ENCODE peak calls at places on chromosome 20, in four cellular contexts. One of them, this sample, is unnamed.

GRCh38 chr20:19407731-19408130 is 195.3 kb downstream of the SLC24A3 start:
- DNase-seq in activated CD8-positive, alpha-beta memory T cell treated with anti-CD3 and anti-CD28 coated beads for 1 hour: no peak
- DNase-seq in pancreas: no peak
- DNase-seq in MG63: no peak
- DNase-seq in this sample: peak

GRCh38 chr20:24254480-24254879 is 214.9 kb upstream of the SYNDIG1 start:
- DNase-seq in pancreas: no peak
- DNase-seq in MG63: no peak
- DNase-seq in activated CD8-positive, alpha-beta memory T cell treated with anti-CD3 and anti-CD28 coated beads for 1 hour: no peak
- DNase-seq in this sample: no peak

GRCh38 chr20:33789109-33789857 is 21.9 kb upstream of the CHMP4B start:
- DNase-seq in activated CD8-positive, alpha-beta memory T cell treated with anti-CD3 and anti-CD28 coated beads for 1 hour: no peak
- DNase-seq in MG63: peak
- DNase-seq in pancreas: peak
- DNase-seq in this sample: peak

GRCh38 chr20:47286681-47287080 is 69.8 kb downstream of the ZMYND8 start:
- DNase-seq in MG63: no peak
- DNase-seq in activated CD8-positive, alpha-beta memory T cell treated with anti-CD3 and anti-CD28 coated beads for 1 hour: no peak
- DNase-seq in pancreas: no peak
- DNase-seq in this sample: no peak

GRCh38 chr20:37007898-37008649 is 56.6 kb upstream of the SAMHD1 start:
- DNase-seq in activated CD8-positive, alpha-beta memory T cell treated with anti-CD3 and anti-CD28 coated beads for 1 hour: no peak
- DNase-seq in MG63: no peak
- DNase-seq in pancreas: no peak
- DNase-seq in this sample: peak

GRCh38 chr20:48257833-48258232 is 472.6 kb upstream of the SULF2 start:
- DNase-seq in MG63: no peak
- DNase-seq in pancreas: no peak
- DNase-seq in activated CD8-positive, alpha-beta memory T cell treated with anti-CD3 and anti-CD28 coated beads for 1 hour: no peak
- DNase-seq in this sample: no peak

GRCh38 chr20:38242848-38243449 is 17.6 kb downstream of the KIAA1755 start:
- DNase-seq in pancreas: no peak
- DNase-seq in activated CD8-positive, alpha-beta memory T cell treated with anti-CD3 and anti-CD28 coated beads for 1 hour: no peak
- DNase-seq in MG63: no peak
- DNase-seq in this sample: no peak

GRCh38 chr20:1437222-1437904 is 29.3 kb downstream of the NSFL1C start:
- DNase-seq in pancreas: peak
- DNase-seq in MG63: peak
- DNase-seq in activated CD8-positive, alpha-beta memory T cell treated with anti-CD3 and anti-CD28 coated beads for 1 hour: peak
- DNase-seq in this sample: peak

GRCh38 chr20:1169224-1169623 is 15.6 kb downstream of the TMEM74B start:
- DNase-seq in pancreas: no peak
- DNase-seq in activated CD8-positive, alpha-beta memory T cell treated with anti-CD3 and anti-CD28 coated beads for 1 hour: no peak
- DNase-seq in MG63: no peak
- DNase-seq in this sample: no peak

GRCh38 chr20:36344517-36345132 is 38.5 kb downstream of the DLGAP4 start:
- DNase-seq in pancreas: peak
- DNase-seq in activated CD8-positive, alpha-beta memory T cell treated with anti-CD3 and anti-CD28 coated beads for 1 hour: no peak
- DNase-seq in MG63: peak
- DNase-seq in this sample: peak

GRCh38 chr20:62597416-62598115 is 44.7 kb upstream of the SLCO4A1 start:
- DNase-seq in activated CD8-positive, alpha-beta memory T cell treated with anti-CD3 and anti-CD28 coated beads for 1 hour: no peak
- DNase-seq in MG63: no peak
- DNase-seq in pancreas: no peak
- DNase-seq in this sample: no peak

GRCh38 chr20:12237772-12238171 is 320.1 kb downstream of the BTBD3 start:
- DNase-seq in pancreas: no peak
- DNase-seq in MG63: peak
- DNase-seq in activated CD8-positive, alpha-beta memory T cell treated with anti-CD3 and anti-CD28 coated beads for 1 hour: no peak
- DNase-seq in this sample: no peak

GRCh38 chr20:20892328-20892727 is 179.9 kb upstream of the RALGAPA2 start:
- DNase-seq in activated CD8-positive, alpha-beta memory T cell treated with anti-CD3 and anti-CD28 coated beads for 1 hour: no peak
- DNase-seq in MG63: no peak
- DNase-seq in pancreas: no peak
- DNase-seq in this sample: no peak

GRCh38 chr20:45964024-45964423 is 8.0 kb downstream of the ZNF335 start:
- DNase-seq in activated CD8-positive, alpha-beta memory T cell treated with anti-CD3 and anti-CD28 coated beads for 1 hour: no peak
- DNase-seq in MG63: no peak
- DNase-seq in pancreas: no peak
- DNase-seq in this sample: no peak

GRCh38 chr20:53142225-53142624 is 170.1 kb downstream of the TSHZ2 start:
- DNase-seq in MG63: no peak
- DNase-seq in pancreas: no peak
- DNase-seq in activated CD8-positive, alpha-beta memory T cell treated with anti-CD3 and anti-CD28 coated beads for 1 hour: no peak
- DNase-seq in this sample: peak

GRCh38 chr20:37886851-37887297 is 16.1 kb upstream of the VSTM2L start:
- DNase-seq in MG63: peak
- DNase-seq in activated CD8-positive, alpha-beta memory T cell treated with anti-CD3 and anti-CD28 coated beads for 1 hour: no peak
- DNase-seq in pancreas: no peak
- DNase-seq in this sample: no peak

GRCh38 chr20:7959484-7959883 is 19.2 kb upstream of the HAO1 start:
- DNase-seq in MG63: no peak
- DNase-seq in activated CD8-positive, alpha-beta memory T cell treated with anti-CD3 and anti-CD28 coated beads for 1 hour: no peak
- DNase-seq in pancreas: no peak
- DNase-seq in this sample: no peak

GRCh38 chr20:311603-312002 is 13.7 kb upstream of the SOX12 start:
- DNase-seq in MG63: no peak
- DNase-seq in pancreas: no peak
- DNase-seq in activated CD8-positive, alpha-beta memory T cell treated with anti-CD3 and anti-CD28 coated beads for 1 hour: no peak
- DNase-seq in this sample: no peak

GRCh38 chr20:4555188-4555893 is 166.4 kb upstream of the PRND start:
- DNase-seq in activated CD8-positive, alpha-beta memory T cell treated with anti-CD3 and anti-CD28 coated beads for 1 hour: no peak
- DNase-seq in MG63: peak
- DNase-seq in pancreas: no peak
- DNase-seq in this sample: no peak

GRCh38 chr20:52379723-52380336 is 188.3 kb upstream of the ZFP64 start:
- DNase-seq in activated CD8-positive, alpha-beta memory T cell treated with anti-CD3 and anti-CD28 coated beads for 1 hour: peak
- DNase-seq in pancreas: peak
- DNase-seq in MG63: peak
- DNase-seq in this sample: no peak

GRCh38 chr20:3800256-3800877 is 4.3 kb downstream of the CDC25B start:
- DNase-seq in pancreas: no peak
- DNase-seq in activated CD8-positive, alpha-beta memory T cell treated with anti-CD3 and anti-CD28 coated beads for 1 hour: no peak
- DNase-seq in MG63: no peak
- DNase-seq in this sample: no peak

GRCh38 chr20:62208805-62209755 is 11.0 kb downstream of the HRH3 start:
- DNase-seq in activated CD8-positive, alpha-beta memory T cell treated with anti-CD3 and anti-CD28 coated beads for 1 hour: no peak
- DNase-seq in MG63: peak
- DNase-seq in pancreas: peak
- DNase-seq in this sample: no peak

GRCh38 chr20:33693741-33694645 is 7.8 kb upstream of the E2F1 start:
- DNase-seq in pancreas: no peak
- DNase-seq in activated CD8-positive, alpha-beta memory T cell treated with anti-CD3 and anti-CD28 coated beads for 1 hour: no peak
- DNase-seq in MG63: peak
- DNase-seq in this sample: no peak

GRCh38 chr20:62339647-62340062 is 27.5 kb downstream of the LAMA5 start:
- DNase-seq in pancreas: no peak
- DNase-seq in MG63: no peak
- DNase-seq in activated CD8-positive, alpha-beta memory T cell treated with anti-CD3 and anti-CD28 coated beads for 1 hour: no peak
- DNase-seq in this sample: no peak

GRCh38 chr20:63542696-63543095 is 4.9 kb downstream of the SRMS start:
- DNase-seq in activated CD8-positive, alpha-beta memory T cell treated with anti-CD3 and anti-CD28 coated beads for 1 hour: no peak
- DNase-seq in MG63: no peak
- DNase-seq in pancreas: no peak
- DNase-seq in this sample: no peak

GRCh38 chr20:40524071-40524470 is 165.0 kb downstream of the MAFB start:
- DNase-seq in MG63: no peak
- DNase-seq in pancreas: no peak
- DNase-seq in activated CD8-positive, alpha-beta memory T cell treated with anti-CD3 and anti-CD28 coated beads for 1 hour: no peak
- DNase-seq in this sample: no peak

GRCh38 chr20:44785768-44786167 is 24.6 kb downstream of the RIMS4 start:
- DNase-seq in activated CD8-positive, alpha-beta memory T cell treated with anti-CD3 and anti-CD28 coated beads for 1 hour: no peak
- DNase-seq in MG63: peak
- DNase-seq in pancreas: no peak
- DNase-seq in this sample: peak

GRCh38 chr20:24166127-24166389 is 177.5 kb upstream of the GGTLC1 start:
- DNase-seq in activated CD8-positive, alpha-beta memory T cell treated with anti-CD3 and anti-CD28 coated beads for 1 hour: no peak
- DNase-seq in pancreas: no peak
- DNase-seq in MG63: no peak
- DNase-seq in this sample: no peak

GRCh38 chr20:4412216-4412615 is 309.5 kb upstream of the PRND start:
- DNase-seq in activated CD8-positive, alpha-beta memory T cell treated with anti-CD3 and anti-CD28 coated beads for 1 hour: no peak
- DNase-seq in pancreas: no peak
- DNase-seq in MG63: no peak
- DNase-seq in this sample: no peak

GRCh38 chr20:7849675-7850074 is 90.6 kb downstream of the HAO1 start:
- DNase-seq in MG63: no peak
- DNase-seq in pancreas: no peak
- DNase-seq in activated CD8-positive, alpha-beta memory T cell treated with anti-CD3 and anti-CD28 coated beads for 1 hour: no peak
- DNase-seq in this sample: no peak

GRCh38 chr20:54134445-54135220 is 39.2 kb downstream of the CYP24A1 start:
- DNase-seq in activated CD8-positive, alpha-beta memory T cell treated with anti-CD3 and anti-CD28 coated beads for 1 hour: no peak
- DNase-seq in MG63: peak
- DNase-seq in pancreas: no peak
- DNase-seq in this sample: no peak